ENCODE peak calls at places on chromosome 20, in four cellular contexts. T is HEK293T, J is K562, B is HepG2. H is an unnamed sample.
A peak's percentile ranks its signal among the peaks of the same experiment; 100 is the strongest.

GRCh38 chr20:9036593-9036992 is 32.3 kb upstream of the PLCB4 start:
- DNase-seq in T (no peak), J (no peak), B (no peak), H (no peak)

GRCh38 chr20:1946762-1947534 is 46.9 kb downstream of the PDYN start:
- DNase-seq in T (no peak), J (no peak), B (peak; percentile 70), H (no peak)

GRCh38 chr20:24785141-24785924 is 163.7 kb upstream of the CST7 start:
- DNase-seq in T (no peak), J (no peak), B (no peak), H (no peak)

GRCh38 chr20:1907586-1907985 is 12.4 kb downstream of the SIRPA start:
- DNase-seq in T (no peak), J (no peak), B (no peak), H (no peak)

GRCh38 chr20:51650685-51651134 is 108.2 kb upstream of the NFATC2 start:
- DNase-seq in T (no peak), J (no peak), B (no peak), H (no peak)

GRCh38 chr20:9112541-9113515 is 43.9 kb downstream of the PLCB4 start:
- DNase-seq in T (no peak), J (no peak), B (no peak), H (no peak)

GRCh38 chr20:362271-363254 is 15.7 kb downstream of the NRSN2 start:
- DNase-seq in T (no peak), J (peak; percentile 51), B (peak; percentile 99), H (no peak)

GRCh38 chr20:23415958-23416583 is 5.2 kb downstream of the NAPB start:
- DNase-seq in T (no peak), J (no peak), B (no peak), H (no peak)

GRCh38 chr20:21323640-21324039 is 20.5 kb downstream of the XRN2 start:
- DNase-seq in T (no peak), J (peak; percentile 27), B (no peak), H (no peak)

GRCh38 chr20:2741881-2742280 is 49.3 kb downstream of the EBF4 start:
- DNase-seq in T (no peak), J (no peak), B (no peak), H (no peak)

GRCh38 chr20:58524814-58525213 is 9.6 kb upstream of the APCDD1L start:
- DNase-seq in T (no peak), J (no peak), B (no peak), H (no peak)

GRCh38 chr20:8654486-8654885 is 414.4 kb upstream of the PLCB4 start:
- DNase-seq in T (no peak), J (no peak), B (no peak), H (no peak)

GRCh38 chr20:35004749-35005462 is 49.2 kb downstream of the MYH7B start:
- DNase-seq in T (no peak), J (no peak), B (no peak), H (no peak)

GRCh38 chr20:52056203-52057062 is 135.1 kb downstream of the ZFP64 start:
- DNase-seq in T (no peak), J (no peak), B (no peak), H (no peak)

GRCh38 chr20:25252686-25253421 is 5.0 kb downstream of the PYGB start:
- DNase-seq in T (no peak), J (no peak), B (no peak), H (no peak)

GRCh38 chr20:22511943-22512910 is 72.1 kb downstream of the FOXA2 start:
- DNase-seq in T (peak; percentile 14), J (peak; percentile 65), B (peak; percentile 99), H (no peak)

GRCh38 chr20:63472159-63472811 is at the start of gene KCNQ2:
- DNase-seq in T (peak; percentile 79), J (no peak), B (no peak), H (no peak)

GRCh38 chr20:23507346-23507745 is 16.4 kb downstream of the CST8 start:
- DNase-seq in T (no peak), J (no peak), B (peak; percentile 37), H (no peak)

GRCh38 chr20:62205618-62206387 is 14.3 kb downstream of the HRH3 start:
- DNase-seq in T (no peak), J (no peak), B (no peak), H (no peak)

GRCh38 chr20:22796465-22797077 is 212.2 kb upstream of the FOXA2 start:
- DNase-seq in T (no peak), J (no peak), B (no peak), H (no peak)

GRCh38 chr20:23160536-23161243 is 74.6 kb upstream of the CD93 start:
- DNase-seq in T (no peak), J (peak; percentile 7), B (no peak), H (no peak)

GRCh38 chr20:23180451-23180921 is 94.4 kb upstream of the CD93 start:
- DNase-seq in T (no peak), J (peak; percentile 36), B (no peak), H (no peak)

GRCh38 chr20:50646483-50646996 is 44.8 kb downstream of the RIPOR3 start:
- DNase-seq in T (no peak), J (no peak), B (no peak), H (no peak)

GRCh38 chr20:10434467-10434831 is 427 bp upstream of the MKKS start:
- DNase-seq in T (peak; percentile 80), J (peak; percentile 81), B (peak; percentile 100), H (peak; percentile 87)

GRCh38 chr20:50258790-50259483 is 68.3 kb downstream of the CEBPB start:
- DNase-seq in T (no peak), J (no peak), B (no peak), H (no peak)

GRCh38 chr20:62741701-62742491 is 33.3 kb downstream of the NTSR1 start:
- DNase-seq in T (no peak), J (no peak), B (no peak), H (no peak)

GRCh38 chr20:48681201-48681881 is 146.5 kb downstream of the PREX1 start:
- DNase-seq in T (no peak), J (no peak), B (no peak), H (no peak)

GRCh38 chr20:46520976-46521579 is 7.7 kb upstream of the ZNF334 start:
- DNase-seq in T (peak; percentile 66), J (peak; percentile 47), B (peak; percentile 80), H (peak; percentile 25)
- TF ChIP-seq TARDBP in T (no peak), J (no peak), B (no peak), H (no peak)

GRCh38 chr20:37518606-37519507 is 2.2 kb upstream of the NNAT start:
- DNase-seq in T (no peak), J (no peak), B (no peak), H (no peak)

GRCh38 chr20:37521091-37521771 is at the start of gene NNAT:
- DNase-seq in T (no peak), J (no peak), B (no peak), H (no peak)

GRCh38 chr20:37520417-37520751 is 666 bp upstream of the NNAT start:
- DNase-seq in T (no peak), J (no peak), B (no peak), H (no peak)

GRCh38 chr20:37518059-37518458 is 3.0 kb upstream of the NNAT start:
- DNase-seq in T (no peak), J (no peak), B (no peak), H (no peak)

GRCh38 chr20:37519508-37520416 is 1.3 kb upstream of the NNAT start:
- DNase-seq in T (peak; percentile 39), J (no peak), B (peak; percentile 70), H (no peak)
- TF ChIP-seq TARDBP in T (no peak), J (no peak), B (no peak), H (no peak)

GRCh38 chr20:17558154-17558940 is 11.5 kb upstream of the DSTN start:
- DNase-seq in T (peak; percentile 22), J (peak; percentile 56), B (peak; percentile 83), H (no peak)
- TF ChIP-seq TARDBP in T (no peak), J (no peak), B (no peak), H (no peak)

GRCh38 chr20:39049684-39050554 is 87.8 kb downstream of the DHX35 start:
- DNase-seq in T (peak; percentile 83), J (peak; percentile 80), B (peak; percentile 75), H (peak; percentile 21)
- TF ChIP-seq TARDBP in T (no peak), J (no peak), B (peak; percentile 96), H (no peak)

GRCh38 chr20:6162239-6162638 is 39.4 kb upstream of the FERMT1 start:
- DNase-seq in T (no peak), J (no peak), B (no peak), H (no peak)

GRCh38 chr20:6160736-6161135 is 37.9 kb upstream of the FERMT1 start:
- DNase-seq in T (no peak), J (no peak), B (no peak), H (no peak)

GRCh38 chr20:6169251-6169650 is 46.4 kb upstream of the FERMT1 start:
- DNase-seq in T (no peak), J (no peak), B (peak; percentile 15), H (no peak)

GRCh38 chr20:6164421-6165341 is 41.9 kb upstream of the FERMT1 start:
- DNase-seq in T (no peak), J (no peak), B (no peak), H (no peak)
- TF ChIP-seq TARDBP in T (no peak), J (no peak), B (no peak), H (no peak)

DNA sequence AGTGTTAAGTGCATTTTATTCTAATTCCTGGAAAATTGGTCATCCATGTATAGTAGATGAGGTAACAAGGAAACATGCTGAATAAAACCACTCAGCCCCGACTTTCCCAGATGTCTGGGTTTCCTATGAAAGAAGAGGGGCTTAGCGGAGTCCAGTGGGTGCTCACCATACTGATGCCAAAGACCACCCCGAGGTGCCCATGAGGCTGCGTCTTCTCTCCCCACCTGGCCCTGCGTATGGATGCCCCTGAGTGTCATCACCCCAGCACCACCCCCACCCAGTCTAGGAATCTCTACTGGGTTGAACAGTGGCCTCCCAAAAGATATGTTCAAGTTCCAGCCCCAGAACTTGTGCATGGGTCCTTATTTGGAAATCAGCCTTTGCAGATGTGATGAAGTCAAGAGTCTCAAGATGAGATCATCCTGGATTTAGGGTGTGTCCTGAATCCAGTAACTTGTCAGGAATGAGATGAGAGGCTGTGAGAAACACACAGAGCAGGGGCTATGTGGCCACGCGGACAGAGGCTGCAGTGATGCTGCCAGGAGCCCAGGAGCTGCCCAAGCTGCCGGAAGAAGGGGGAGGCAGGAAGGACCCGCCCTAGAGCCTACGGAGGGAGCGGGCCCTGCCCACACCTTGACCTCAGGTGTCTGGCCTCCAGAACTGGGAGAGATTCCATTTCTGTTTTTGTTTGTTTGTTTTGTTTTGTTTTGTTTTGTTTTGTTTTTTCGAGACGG is 124.6 kb upstream of the CDH4 start:
- DNase-seq in T (no peak), J (no peak), B (no peak), H (no peak)
- TF ChIP-seq TARDBP in T (no peak), J (no peak), B (no peak), H (no peak)

GRCh38 chr20:44586289-44586911 is 4.0 kb downstream of the PKIG start:
- DNase-seq in T (no peak), J (no peak), B (no peak), H (peak; percentile 98)
- TF ChIP-seq TARDBP in T (no peak), J (no peak), B (no peak), H (no peak)

GRCh38 chr20:33647603-33648395 is 14.3 kb upstream of the C20orf144 start:
- DNase-seq in T (no peak), J (no peak), B (no peak), H (peak; percentile 34)
- TF ChIP-seq TARDBP in T (no peak), J (no peak), B (no peak), H (no peak)